ENCODE peak calls at places on chromosomes 7 and 10, in nine cellular contexts. One of them, this sample, is unnamed.
A peak's percentile ranks its signal among the peaks of the same experiment; 100 is the strongest.

GRCh38 chr7:106065560-106066500 is 46.3 kb downstream of the SYPL1 start:
- DNase-seq in thoracic aorta: no peak
- DNase-seq in kidney: no peak
- DNase-seq in HFF-Myc: no peak
- DNase-seq in MM.1S: no peak
- DNase-seq in PC-3: peak; percentile 87
- DNase-seq in transverse colon: peak; percentile 61
- DNase-seq in AG04450: no peak
- DNase-seq in tibial nerve: no peak
- DNase-seq in this sample: no peak

GRCh38 chr10:61765176-61766087 is 102.7 kb downstream of the CABCOCO1 start:
- DNase-seq in thoracic aorta: no peak
- DNase-seq in kidney: no peak
- DNase-seq in HFF-Myc: no peak
- DNase-seq in MM.1S: no peak
- DNase-seq in PC-3: no peak
- DNase-seq in transverse colon: no peak
- DNase-seq in AG04450: no peak
- DNase-seq in tibial nerve: no peak
- DNase-seq in this sample: no peak

GRCh38 chr10:13206546-13207443 is 27.4 kb downstream of the UCMA start:
- DNase-seq in thoracic aorta: no peak
- DNase-seq in kidney: no peak
- DNase-seq in HFF-Myc: peak; percentile 10
- DNase-seq in MM.1S: peak; percentile 47
- DNase-seq in PC-3: peak; percentile 9
- DNase-seq in transverse colon: no peak
- DNase-seq in AG04450: peak; percentile 21
- DNase-seq in tibial nerve: no peak
- DNase-seq in this sample: no peak

GRCh38 chr10:30434273-30435067 is 486 bp downstream of the MAP3K8 start:
- DNase-seq in thoracic aorta: peak; percentile 74
- DNase-seq in kidney: peak; percentile 96
- DNase-seq in HFF-Myc: no peak
- DNase-seq in MM.1S: peak; percentile 73
- DNase-seq in PC-3: peak; percentile 42
- DNase-seq in transverse colon: peak; percentile 88
- DNase-seq in AG04450: no peak
- DNase-seq in tibial nerve: peak; percentile 93
- DNase-seq in this sample: peak; percentile 73

GRCh38 chr10:50679149-50679548 is 55.4 kb upstream of the SGMS1 start:
- DNase-seq in thoracic aorta: no peak
- DNase-seq in kidney: no peak
- DNase-seq in HFF-Myc: no peak
- DNase-seq in MM.1S: no peak
- DNase-seq in PC-3: no peak
- DNase-seq in transverse colon: peak; percentile 25
- DNase-seq in AG04450: no peak
- DNase-seq in tibial nerve: no peak
- DNase-seq in this sample: no peak

GRCh38 chr10:58963101-58963534 is 213.3 kb upstream of the PHYHIPL start:
- DNase-seq in thoracic aorta: no peak
- DNase-seq in kidney: no peak
- DNase-seq in HFF-Myc: no peak
- DNase-seq in MM.1S: no peak
- DNase-seq in PC-3: peak; percentile 42
- DNase-seq in transverse colon: no peak
- DNase-seq in AG04450: no peak
- DNase-seq in tibial nerve: no peak
- DNase-seq in this sample: no peak

GRCh38 chr10:75899816-75900357 is 468.5 kb downstream of the LRMDA start:
- DNase-seq in thoracic aorta: no peak
- DNase-seq in kidney: no peak
- DNase-seq in HFF-Myc: no peak
- DNase-seq in MM.1S: no peak
- DNase-seq in PC-3: no peak
- DNase-seq in transverse colon: no peak
- DNase-seq in AG04450: no peak
- DNase-seq in tibial nerve: no peak
- DNase-seq in this sample: no peak

GRCh38 chr10:46228076-46229071 is 58.4 kb upstream of the ANTXRL start:
- DNase-seq in thoracic aorta: peak; percentile 19
- DNase-seq in kidney: peak; percentile 76
- DNase-seq in HFF-Myc: peak; percentile 4
- DNase-seq in MM.1S: peak; percentile 59
- DNase-seq in PC-3: peak; percentile 68
- DNase-seq in transverse colon: peak; percentile 72
- DNase-seq in AG04450: peak; percentile 50
- DNase-seq in tibial nerve: peak; percentile 77
- DNase-seq in this sample: no peak

GRCh38 chr10:23402856-23403255 is 36.0 kb upstream of the OTUD1 start:
- DNase-seq in thoracic aorta: no peak
- DNase-seq in kidney: no peak
- DNase-seq in HFF-Myc: no peak
- DNase-seq in MM.1S: no peak
- DNase-seq in PC-3: no peak
- DNase-seq in transverse colon: no peak
- DNase-seq in AG04450: no peak
- DNase-seq in tibial nerve: no peak
- DNase-seq in this sample: no peak

GRCh38 chr10:49165940-49166803 is 22.0 kb downstream of the TMEM273 start:
- DNase-seq in thoracic aorta: no peak
- DNase-seq in kidney: no peak
- DNase-seq in HFF-Myc: no peak
- DNase-seq in MM.1S: no peak
- DNase-seq in PC-3: no peak
- DNase-seq in transverse colon: no peak
- DNase-seq in AG04450: no peak
- DNase-seq in tibial nerve: no peak
- DNase-seq in this sample: no peak

GRCh38 chr10:77027141-77027540 is 610.5 kb downstream of the KCNMA1 start:
- DNase-seq in thoracic aorta: no peak
- DNase-seq in kidney: no peak
- DNase-seq in HFF-Myc: no peak
- DNase-seq in MM.1S: no peak
- DNase-seq in PC-3: no peak
- DNase-seq in transverse colon: no peak
- DNase-seq in AG04450: no peak
- DNase-seq in tibial nerve: no peak
- DNase-seq in this sample: no peak

GRCh38 chr7:150370612-150371071 is 2.0 kb downstream of the REPIN1 start:
- DNase-seq in thoracic aorta: no peak
- DNase-seq in kidney: no peak
- DNase-seq in HFF-Myc: no peak
- DNase-seq in MM.1S: no peak
- DNase-seq in PC-3: peak; percentile 19
- DNase-seq in transverse colon: no peak
- DNase-seq in AG04450: no peak
- DNase-seq in tibial nerve: no peak
- DNase-seq in this sample: no peak

GRCh38 chr7:2462731-2463130 is 13.5 kb downstream of the GRIFIN start:
- DNase-seq in thoracic aorta: no peak
- DNase-seq in kidney: no peak
- DNase-seq in HFF-Myc: no peak
- DNase-seq in MM.1S: no peak
- DNase-seq in PC-3: no peak
- DNase-seq in transverse colon: no peak
- DNase-seq in AG04450: no peak
- DNase-seq in tibial nerve: no peak
- DNase-seq in this sample: no peak

GRCh38 chr7:55409474-55410225 is 44.5 kb downstream of the LANCL2 start:
- DNase-seq in thoracic aorta: no peak
- DNase-seq in kidney: no peak
- DNase-seq in HFF-Myc: no peak
- DNase-seq in MM.1S: no peak
- DNase-seq in PC-3: peak; percentile 12
- DNase-seq in transverse colon: no peak
- DNase-seq in AG04450: no peak
- DNase-seq in tibial nerve: no peak
- DNase-seq in this sample: no peak

GRCh38 chr7:12474035-12474434 is 70.4 kb upstream of the VWDE start:
- DNase-seq in thoracic aorta: no peak
- DNase-seq in kidney: no peak
- DNase-seq in HFF-Myc: no peak
- DNase-seq in MM.1S: no peak
- DNase-seq in PC-3: no peak
- DNase-seq in transverse colon: no peak
- DNase-seq in AG04450: no peak
- DNase-seq in tibial nerve: no peak
- DNase-seq in this sample: no peak

GRCh38 chr10:110032801-110033723 is 25.3 kb downstream of the ADD3 start:
- DNase-seq in thoracic aorta: no peak
- DNase-seq in kidney: no peak
- DNase-seq in HFF-Myc: no peak
- DNase-seq in MM.1S: no peak
- DNase-seq in PC-3: no peak
- DNase-seq in transverse colon: no peak
- DNase-seq in AG04450: no peak
- DNase-seq in tibial nerve: no peak
- DNase-seq in this sample: no peak

GRCh38 chr10:87675396-87676376 is 16.0 kb downstream of the PAPSS2 start:
- DNase-seq in thoracic aorta: no peak
- DNase-seq in kidney: no peak
- DNase-seq in HFF-Myc: no peak
- DNase-seq in MM.1S: no peak
- DNase-seq in PC-3: peak; percentile 82
- DNase-seq in transverse colon: no peak
- DNase-seq in AG04450: peak; percentile 59
- DNase-seq in tibial nerve: no peak
- DNase-seq in this sample: no peak

GRCh38 chr7:1809601-1810258 is 139.7 kb downstream of the ELFN1 start:
- DNase-seq in thoracic aorta: no peak
- DNase-seq in kidney: peak; percentile 62
- DNase-seq in HFF-Myc: no peak
- DNase-seq in MM.1S: no peak
- DNase-seq in PC-3: no peak
- DNase-seq in transverse colon: no peak
- DNase-seq in AG04450: no peak
- DNase-seq in tibial nerve: no peak
- DNase-seq in this sample: no peak

GRCh38 chr10:3666525-3667302 is 118.3 kb downstream of the KLF6 start:
- DNase-seq in thoracic aorta: no peak
- DNase-seq in kidney: no peak
- DNase-seq in HFF-Myc: no peak
- DNase-seq in MM.1S: no peak
- DNase-seq in PC-3: no peak
- DNase-seq in transverse colon: no peak
- DNase-seq in AG04450: no peak
- DNase-seq in tibial nerve: no peak
- DNase-seq in this sample: no peak

DNA sequence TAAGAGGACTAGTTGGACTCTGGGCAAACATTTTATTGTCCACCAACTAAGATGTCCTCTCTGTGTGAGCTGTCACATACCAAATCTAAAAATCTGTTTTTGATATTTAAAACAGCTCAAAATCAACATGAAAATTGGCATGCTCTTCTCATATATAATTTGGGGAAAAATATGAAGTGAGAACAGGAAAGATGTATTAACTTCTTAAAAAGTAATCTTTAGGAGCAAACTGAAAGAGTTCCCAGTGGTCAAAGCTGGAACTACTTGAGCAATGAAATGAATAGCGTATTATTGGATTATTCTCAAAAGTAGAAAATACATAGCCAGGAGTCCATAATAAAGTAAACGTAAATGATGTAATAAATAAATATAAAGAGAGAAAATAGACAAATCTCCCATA is 147.2 kb downstream of the DYNC1I1 start:
- DNase-seq in thoracic aorta: no peak
- DNase-seq in kidney: no peak
- DNase-seq in HFF-Myc: no peak
- DNase-seq in MM.1S: no peak
- DNase-seq in PC-3: peak; percentile 24
- DNase-seq in transverse colon: no peak
- DNase-seq in AG04450: no peak
- DNase-seq in tibial nerve: no peak
- DNase-seq in this sample: no peak
- TF ChIP-seq CTCF in thoracic aorta: no peak
- TF ChIP-seq CTCF in kidney: no peak
- TF ChIP-seq CTCF in HFF-Myc: no peak
- TF ChIP-seq CTCF in MM.1S: no peak
- TF ChIP-seq CTCF in PC-3: peak; percentile 28
- TF ChIP-seq CTCF in transverse colon: no peak
- TF ChIP-seq CTCF in AG04450: peak; percentile 27
- TF ChIP-seq CTCF in tibial nerve: no peak
- TF ChIP-seq CTCF in this sample: no peak

DNA sequence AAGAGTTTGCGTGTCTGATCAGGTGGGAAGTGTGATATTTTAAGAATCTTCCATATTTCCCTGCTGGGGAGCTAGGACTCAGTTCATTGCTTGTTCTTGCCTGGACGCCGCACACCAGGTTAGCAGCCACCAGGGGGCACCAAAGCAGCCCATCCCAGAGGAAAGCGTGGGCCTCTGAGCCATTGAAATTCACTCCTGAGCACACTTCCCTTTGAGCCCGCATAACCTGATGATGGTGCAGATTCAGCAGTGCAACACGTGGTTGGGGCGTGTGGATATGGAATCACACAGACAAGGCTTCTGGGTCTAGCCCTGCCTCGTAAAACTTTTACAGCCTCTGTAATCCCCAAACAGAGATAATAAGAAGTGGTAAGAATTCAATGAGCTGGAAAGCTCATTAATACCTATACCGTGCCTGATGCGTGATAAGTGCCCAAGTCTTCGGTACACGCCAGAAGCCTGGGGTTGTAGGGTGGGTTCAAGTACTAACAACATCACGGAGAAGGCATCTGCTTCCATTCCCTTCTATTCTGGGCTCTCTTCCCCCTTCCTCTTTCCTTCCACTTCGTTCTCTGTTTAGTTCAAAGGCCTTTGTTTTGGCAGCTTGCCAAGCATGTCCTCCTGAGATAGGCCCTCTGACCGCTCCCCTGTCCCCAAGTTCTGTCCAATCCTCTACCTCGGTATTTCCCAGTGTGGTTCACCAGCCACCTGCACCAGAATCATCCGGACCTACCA is 130.1 kb upstream of the KMT2E start:
- DNase-seq in thoracic aorta: peak; percentile 68
- DNase-seq in kidney: peak; percentile 90
- DNase-seq in HFF-Myc: peak; percentile 86
- DNase-seq in MM.1S: peak; percentile 82
- DNase-seq in PC-3: peak; percentile 78
- DNase-seq in transverse colon: peak; percentile 94
- DNase-seq in AG04450: peak; percentile 39
- DNase-seq in tibial nerve: peak; percentile 93
- DNase-seq in this sample: peak; percentile 59
- H3K4me3 ChIP-seq in thoracic aorta: peak overlapping the region; percentile 60
- H3K4me3 ChIP-seq in kidney: peak overlapping the region; percentile 31
- H3K4me3 ChIP-seq in HFF-Myc: no peak overlapping the region
- H3K4me3 ChIP-seq in MM.1S: no peak overlapping the region
- H3K4me3 ChIP-seq in PC-3: no peak overlapping the region
- H3K4me3 ChIP-seq in transverse colon: no peak overlapping the region
- H3K4me3 ChIP-seq in AG04450: no peak overlapping the region
- H3K4me3 ChIP-seq in tibial nerve: peak overlapping the region; percentile 10
- H3K4me3 ChIP-seq in this sample: no peak overlapping the region

GRCh38 chr7:67608806-67609205 is 612.2 kb downstream of the TYW1 start:
- DNase-seq in thoracic aorta: no peak
- DNase-seq in kidney: no peak
- DNase-seq in HFF-Myc: no peak
- DNase-seq in MM.1S: no peak
- DNase-seq in PC-3: no peak
- DNase-seq in transverse colon: no peak
- DNase-seq in AG04450: no peak
- DNase-seq in tibial nerve: no peak
- DNase-seq in this sample: no peak
- TF ChIP-seq CTCF in thoracic aorta: no peak
- TF ChIP-seq CTCF in kidney: no peak
- TF ChIP-seq CTCF in HFF-Myc: no peak
- TF ChIP-seq CTCF in MM.1S: no peak
- TF ChIP-seq CTCF in PC-3: no peak
- TF ChIP-seq CTCF in transverse colon: no peak
- TF ChIP-seq CTCF in AG04450: no peak
- TF ChIP-seq CTCF in tibial nerve: no peak
- TF ChIP-seq CTCF in this sample: no peak

GRCh38 chr7:44326261-44327125 is 1.1 kb upstream of the CAMK2B start:
- DNase-seq in thoracic aorta: no peak
- DNase-seq in kidney: no peak
- DNase-seq in HFF-Myc: no peak
- DNase-seq in MM.1S: no peak
- DNase-seq in PC-3: no peak
- DNase-seq in transverse colon: no peak
- DNase-seq in AG04450: no peak
- DNase-seq in tibial nerve: no peak
- DNase-seq in this sample: no peak
- H3K4me3 ChIP-seq in thoracic aorta: no peak overlapping the region
- H3K4me3 ChIP-seq in kidney: no peak overlapping the region
- H3K4me3 ChIP-seq in HFF-Myc: no peak overlapping the region
- H3K4me3 ChIP-seq in MM.1S: no peak overlapping the region
- H3K4me3 ChIP-seq in PC-3: no peak overlapping the region
- H3K4me3 ChIP-seq in transverse colon: no peak overlapping the region
- H3K4me3 ChIP-seq in AG04450: no peak overlapping the region
- H3K4me3 ChIP-seq in tibial nerve: no peak overlapping the region
- H3K4me3 ChIP-seq in this sample: no peak overlapping the region

This sample was measured in GM12864.